ENCODE peak calls at places on chromosome 1, in five cellular contexts. One of them, this sample, is unnamed.
A peak's percentile ranks its signal among the peaks of the same experiment; 100 is the strongest.

GRCh38 chr1:14939527-14940284 is 213.8 kb upstream of the TMEM51 start:
- DNase-seq in A549: peak; percentile 17
- DNase-seq in upper lobe of right lung: no peak
- DNase-seq in uterus: no peak
- DNase-seq in BJ: no peak
- DNase-seq in this sample: peak; percentile 88

GRCh38 chr1:238281418-238281817 is 390.7 kb upstream of the ZP4 start:
- DNase-seq in upper lobe of right lung: no peak
- DNase-seq in A549: no peak
- DNase-seq in uterus: no peak
- DNase-seq in BJ: no peak
- DNase-seq in this sample: no peak

GRCh38 chr1:1303736-1304135 is 4.0 kb downstream of the ACAP3 start:
- DNase-seq in uterus: no peak
- DNase-seq in BJ: no peak
- DNase-seq in A549: no peak
- DNase-seq in upper lobe of right lung: no peak
- DNase-seq in this sample: no peak

GRCh38 chr1:235078927-235079381 is 49.7 kb downstream of the TOMM20 start:
- DNase-seq in upper lobe of right lung: no peak
- DNase-seq in A549: peak; percentile 29
- DNase-seq in uterus: no peak
- DNase-seq in BJ: no peak
- DNase-seq in this sample: peak; percentile 69

GRCh38 chr1:117812868-117813511 is 116.4 kb downstream of the GDAP2 start:
- DNase-seq in BJ: peak; percentile 46
- DNase-seq in A549: no peak
- DNase-seq in upper lobe of right lung: no peak
- DNase-seq in uterus: no peak
- DNase-seq in this sample: peak; percentile 81

GRCh38 chr1:212692774-212693644 is 6.6 kb downstream of the BATF3 start:
- DNase-seq in uterus: no peak
- DNase-seq in A549: no peak
- DNase-seq in BJ: no peak
- DNase-seq in upper lobe of right lung: no peak
- DNase-seq in this sample: no peak

GRCh38 chr1:65235867-65236805 is 73.2 kb upstream of the DNAJC6 start:
- DNase-seq in uterus: no peak
- DNase-seq in BJ: no peak
- DNase-seq in upper lobe of right lung: no peak
- DNase-seq in A549: peak; percentile 37
- DNase-seq in this sample: peak; percentile 50

GRCh38 chr1:14907416-14907815 is 246.1 kb upstream of the TMEM51 start:
- DNase-seq in uterus: no peak
- DNase-seq in upper lobe of right lung: no peak
- DNase-seq in A549: no peak
- DNase-seq in BJ: no peak
- DNase-seq in this sample: no peak

GRCh38 chr1:41907446-41907845 is 11.3 kb downstream of the HIVEP3 start:
- DNase-seq in A549: no peak
- DNase-seq in uterus: no peak
- DNase-seq in BJ: no peak
- DNase-seq in upper lobe of right lung: no peak
- DNase-seq in this sample: no peak

GRCh38 chr1:55632058-55632457 is 416.9 kb upstream of the USP24 start:
- DNase-seq in BJ: peak; percentile 50
- DNase-seq in A549: peak; percentile 35
- DNase-seq in upper lobe of right lung: no peak
- DNase-seq in uterus: no peak
- DNase-seq in this sample: peak; percentile 80

GRCh38 chr1:30045304-30046090 is 677.9 kb downstream of the MATN1 start:
- DNase-seq in A549: no peak
- DNase-seq in upper lobe of right lung: peak; percentile 26
- DNase-seq in uterus: no peak
- DNase-seq in BJ: no peak
- DNase-seq in this sample: no peak

GRCh38 chr1:94279048-94279447 is 41.7 kb upstream of the ARHGAP29 start:
- DNase-seq in upper lobe of right lung: no peak
- DNase-seq in BJ: no peak
- DNase-seq in uterus: no peak
- DNase-seq in A549: no peak
- DNase-seq in this sample: no peak

GRCh38 chr1:235652364-235652763 is 2.8 kb upstream of the GNG4 start:
- DNase-seq in upper lobe of right lung: no peak
- DNase-seq in uterus: no peak
- DNase-seq in BJ: no peak
- DNase-seq in A549: no peak
- DNase-seq in this sample: no peak

GRCh38 chr1:159055181-159055621 is 21.4 kb downstream of the AIM2 start:
- DNase-seq in uterus: no peak
- DNase-seq in upper lobe of right lung: no peak
- DNase-seq in BJ: no peak
- DNase-seq in A549: no peak
- DNase-seq in this sample: no peak

GRCh38 chr1:159054427-159054826 is 22.1 kb downstream of the AIM2 start:
- DNase-seq in A549: no peak
- DNase-seq in BJ: no peak
- DNase-seq in upper lobe of right lung: no peak
- DNase-seq in uterus: no peak
- DNase-seq in this sample: no peak

GRCh38 chr1:159058751-159059150 is 17.8 kb downstream of the AIM2 start:
- DNase-seq in BJ: no peak
- DNase-seq in upper lobe of right lung: no peak
- DNase-seq in A549: no peak
- DNase-seq in uterus: no peak
- DNase-seq in this sample: no peak

GRCh38 chr1:159051436-159051835 is 25.1 kb downstream of the AIM2 start:
- DNase-seq in BJ: no peak
- DNase-seq in A549: no peak
- DNase-seq in uterus: no peak
- DNase-seq in upper lobe of right lung: no peak
- DNase-seq in this sample: no peak

DNA sequence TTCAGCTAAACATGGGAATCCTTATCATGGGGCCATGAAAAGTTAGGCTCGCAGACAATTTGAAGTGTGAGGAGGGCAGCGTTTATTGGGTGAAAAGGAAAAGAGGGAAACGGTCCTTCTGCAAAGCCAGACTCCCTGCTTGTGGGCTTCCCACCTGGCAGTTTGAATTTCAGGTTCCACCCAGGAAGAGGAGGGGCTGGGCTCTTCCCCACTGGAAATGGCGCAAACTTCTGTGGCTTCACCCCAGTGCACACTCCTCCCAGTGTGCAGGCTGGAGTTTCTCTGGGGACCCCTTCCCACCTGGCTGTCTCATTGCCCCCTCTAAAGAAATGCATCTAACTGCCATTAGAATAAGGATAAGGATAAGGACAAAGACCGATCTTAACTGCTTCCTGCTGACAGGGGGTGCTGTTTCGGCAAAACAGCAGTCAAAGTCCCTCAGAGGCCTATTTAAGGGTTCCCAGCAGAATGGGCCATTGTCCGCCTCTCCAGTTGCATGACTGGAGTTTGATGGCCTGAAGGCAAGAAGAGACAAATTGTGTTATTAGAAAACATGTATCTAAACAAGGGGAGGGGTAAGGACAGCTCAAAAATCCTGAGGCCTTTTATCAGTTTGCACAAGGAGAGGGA is 20.4 kb downstream of the AIM2 start:
- DNase-seq in uterus: no peak
- DNase-seq in BJ: no peak
- DNase-seq in A549: no peak
- DNase-seq in upper lobe of right lung: no peak
- DNase-seq in this sample: no peak
- TF ChIP-seq CTCF in uterus: no peak
- TF ChIP-seq CTCF in BJ: peak; percentile 6
- TF ChIP-seq CTCF in A549: no peak
- TF ChIP-seq CTCF in upper lobe of right lung: no peak
- TF ChIP-seq CTCF in this sample: peak; percentile 5

GRCh38 chr1:22077728-22078127 is 25.2 kb downstream of the CDC42 start:
- DNase-seq in BJ: no peak
- DNase-seq in upper lobe of right lung: no peak
- DNase-seq in A549: no peak
- DNase-seq in uterus: no peak
- DNase-seq in this sample: peak; percentile 30

GRCh38 chr1:22076346-22076745 is 23.8 kb downstream of the CDC42 start:
- DNase-seq in A549: no peak
- DNase-seq in upper lobe of right lung: no peak
- DNase-seq in BJ: no peak
- DNase-seq in uterus: no peak
- DNase-seq in this sample: no peak

GRCh38 chr1:22075718-22076117 is 23.2 kb downstream of the CDC42 start:
- DNase-seq in upper lobe of right lung: no peak
- DNase-seq in BJ: no peak
- DNase-seq in uterus: no peak
- DNase-seq in A549: no peak
- DNase-seq in this sample: no peak

GRCh38 chr1:22080184-22080583 is 27.7 kb downstream of the CDC42 start:
- DNase-seq in BJ: no peak
- DNase-seq in A549: no peak
- DNase-seq in uterus: no peak
- DNase-seq in upper lobe of right lung: no peak
- DNase-seq in this sample: no peak

GRCh38 chr1:22078133-22078532 is 25.6 kb downstream of the CDC42 start:
- DNase-seq in A549: no peak
- DNase-seq in BJ: no peak
- DNase-seq in upper lobe of right lung: no peak
- DNase-seq in uterus: no peak
- DNase-seq in this sample: no peak
- H3K4me3 ChIP-seq in A549: no peak overlapping the region
- H3K4me3 ChIP-seq in BJ: no peak overlapping the region
- H3K4me3 ChIP-seq in upper lobe of right lung: no peak overlapping the region
- H3K4me3 ChIP-seq in uterus: no peak overlapping the region
- H3K4me3 ChIP-seq in this sample: no peak overlapping the region

DNA sequence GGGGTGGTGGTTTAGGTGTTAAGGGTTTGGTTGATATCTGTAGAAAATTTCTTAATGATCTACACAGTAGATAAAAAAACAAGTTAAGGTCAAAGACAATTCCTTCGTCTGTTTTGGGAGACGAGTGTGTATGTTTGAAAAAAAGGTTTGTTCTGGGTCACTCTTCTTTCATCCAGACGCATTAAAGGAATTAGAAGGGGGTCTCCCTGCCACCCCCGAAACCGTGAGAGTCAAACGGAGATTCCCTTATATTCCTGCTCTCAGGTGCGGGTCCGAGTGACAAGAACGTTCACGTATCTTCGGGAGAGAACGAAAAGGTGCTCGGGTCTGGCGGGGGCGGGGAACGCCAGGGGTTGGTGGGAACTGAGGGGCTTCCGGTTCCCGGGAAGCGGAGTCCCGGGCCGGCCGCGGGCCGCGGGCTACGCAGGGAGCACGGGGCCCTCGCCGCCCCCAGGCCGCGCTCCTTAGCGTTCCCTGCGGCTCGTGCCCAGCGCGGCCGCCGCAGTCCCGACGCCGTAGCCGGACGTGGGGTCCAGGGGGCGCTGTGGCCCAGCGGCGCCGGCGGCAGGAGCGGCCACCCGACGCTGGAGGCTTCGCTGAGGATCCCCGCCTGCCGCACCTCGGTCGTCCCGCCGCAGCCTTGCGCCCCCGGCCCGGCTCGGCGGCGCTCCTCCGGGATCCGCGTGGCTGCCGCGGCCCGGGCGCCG is at the start of gene ZFYVE9:
- DNase-seq in uterus: peak; percentile 79
- DNase-seq in A549: peak; percentile 72
- DNase-seq in BJ: no peak
- DNase-seq in upper lobe of right lung: peak; percentile 90
- DNase-seq in this sample: peak; percentile 76
- TF ChIP-seq CTCF in uterus: peak; percentile 96
- TF ChIP-seq CTCF in A549: peak; percentile 78
- TF ChIP-seq CTCF in BJ: peak; percentile 35
- TF ChIP-seq CTCF in upper lobe of right lung: peak; percentile 63
- TF ChIP-seq CTCF in this sample: peak; percentile 36

GRCh38 chr1:115782571-115783281 is 14.2 kb upstream of the CASQ2 start:
- DNase-seq in upper lobe of right lung: no peak
- DNase-seq in uterus: no peak
- DNase-seq in BJ: peak; percentile 53
- DNase-seq in A549: peak; percentile 72
- DNase-seq in this sample: peak; percentile 89
- H3K4me3 ChIP-seq in upper lobe of right lung: no peak overlapping the region
- H3K4me3 ChIP-seq in uterus: no peak overlapping the region
- H3K4me3 ChIP-seq in BJ: no peak overlapping the region
- H3K4me3 ChIP-seq in A549: no peak overlapping the region
- H3K4me3 ChIP-seq in this sample: no peak overlapping the region

DNA sequence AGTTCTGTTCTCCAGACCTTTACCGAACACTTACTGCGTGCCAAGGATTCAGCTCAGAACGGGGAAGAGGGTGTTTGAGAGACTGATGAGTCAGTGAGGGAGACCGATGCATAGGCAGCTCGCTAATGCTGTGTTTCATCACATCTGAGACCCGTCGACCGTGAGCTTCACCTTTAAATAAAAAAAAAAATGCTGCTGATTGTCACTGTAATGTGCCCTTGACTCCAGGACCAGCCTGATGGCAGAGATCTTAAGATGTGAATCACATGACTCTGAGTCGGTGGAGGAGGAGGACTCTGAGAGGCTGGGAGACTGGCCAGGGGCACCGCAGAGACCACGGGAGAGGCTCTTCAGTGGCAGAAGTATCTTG is 28.8 kb downstream of the SPSB1 start:
- DNase-seq in uterus: no peak
- DNase-seq in BJ: no peak
- DNase-seq in upper lobe of right lung: no peak
- DNase-seq in A549: no peak
- DNase-seq in this sample: peak; percentile 36
- TF ChIP-seq CTCF in uterus: no peak
- TF ChIP-seq CTCF in BJ: no peak
- TF ChIP-seq CTCF in upper lobe of right lung: no peak
- TF ChIP-seq CTCF in A549: no peak
- TF ChIP-seq CTCF in this sample: no peak

DNA sequence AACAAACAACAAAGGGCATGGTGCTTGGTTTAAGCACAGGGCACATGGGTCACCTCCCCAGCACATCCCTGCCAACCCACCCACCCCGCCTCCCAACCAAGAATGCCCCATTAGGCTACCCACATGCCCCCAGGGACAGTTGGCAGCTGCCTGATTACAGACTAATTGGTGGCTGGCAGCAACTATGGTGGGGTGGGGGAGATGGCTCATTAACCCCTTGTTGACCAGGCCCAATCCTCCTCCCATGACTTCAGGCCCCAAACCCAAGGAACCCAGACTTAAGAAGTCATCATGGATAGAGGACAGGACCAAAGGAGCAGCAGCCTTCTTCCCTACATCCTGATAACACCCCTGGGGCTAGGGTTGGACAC is 1.3 kb downstream of the RIMS3 start:
- DNase-seq in uterus: no peak
- DNase-seq in upper lobe of right lung: no peak
- DNase-seq in BJ: no peak
- DNase-seq in A549: no peak
- DNase-seq in this sample: no peak
- H3K4me3 ChIP-seq in uterus: no peak overlapping the region
- H3K4me3 ChIP-seq in upper lobe of right lung: no peak overlapping the region
- H3K4me3 ChIP-seq in BJ: no peak overlapping the region
- H3K4me3 ChIP-seq in A549: no peak overlapping the region
- H3K4me3 ChIP-seq in this sample: no peak overlapping the region

GRCh38 chr1:223486366-223486765 is 93.2 kb downstream of the CCDC185 start:
- DNase-seq in upper lobe of right lung: no peak
- DNase-seq in BJ: no peak
- DNase-seq in A549: no peak
- DNase-seq in uterus: no peak
- DNase-seq in this sample: no peak
- TF ChIP-seq CTCF in upper lobe of right lung: peak; percentile 10
- TF ChIP-seq CTCF in BJ: no peak
- TF ChIP-seq CTCF in A549: no peak
- TF ChIP-seq CTCF in uterus: no peak
- TF ChIP-seq CTCF in this sample: no peak